ENCODE peak calls at places on chromosome 20, in six cellular contexts. V is heart right ventricle, U is psoas muscle, C is A549, J is mucosa of descending colon, E is OCI-LY7. L is an unnamed sample.
A peak's percentile ranks its signal among the peaks of the same experiment; 100 is the strongest.

GRCh38 chr20:51979226-51979625 is 176.9 kb upstream of the SALL4 start:
- DNase-seq in U (no peak), J (no peak), E (no peak), V (no peak), C (no peak), L (no peak)

GRCh38 chr20:46308258-46309157 is at the start of gene CDH22:
- DNase-seq in C (peak; percentile 49), J (no peak), V (peak; percentile 23), U (peak; percentile 81), E (peak; percentile 20), L (peak; percentile 52)

GRCh38 chr20:44776977-44777376 is 31.3 kb downstream of the KCNK15 start:
- DNase-seq in E (no peak), V (peak; percentile 25), U (no peak), C (peak; percentile 18), J (peak; percentile 42), L (no peak)

GRCh38 chr20:51584116-51584515 is 41.6 kb upstream of the NFATC2 start:
- DNase-seq in J (no peak), V (no peak), C (no peak), U (no peak), E (no peak), L (no peak)

GRCh38 chr20:43539975-43540672 is 18.7 kb upstream of the SGK2 start:
- DNase-seq in U (no peak), C (no peak), J (no peak), V (no peak), E (no peak), L (no peak)

GRCh38 chr20:46702447-46703203 is 6.8 kb upstream of the SLC2A10 start:
- DNase-seq in U (no peak), E (no peak), J (no peak), V (no peak), C (no peak), L (no peak)

GRCh38 chr20:48180039-48180438 is 394.8 kb upstream of the SULF2 start:
- DNase-seq in C (peak; percentile 64), J (no peak), E (no peak), U (no peak), V (no peak), L (no peak)

GRCh38 chr20:34171640-34172039 is 59.6 kb upstream of the EIF2S2 start:
- DNase-seq in C (no peak), U (no peak), E (no peak), J (no peak), V (no peak), L (no peak)

GRCh38 chr20:48198951-48199431 is 413.7 kb upstream of the SULF2 start:
- DNase-seq in C (no peak), U (peak; percentile 8), J (no peak), E (no peak), V (no peak), L (no peak)

GRCh38 chr20:45704969-45705637 is at the start of gene WFDC10B:
- DNase-seq in E (no peak), V (no peak), J (peak; percentile 54), C (no peak), U (no peak), L (no peak)

GRCh38 chr20:35345189-35345588 is 53.0 kb upstream of the FAM83C start:
- DNase-seq in V (no peak), U (no peak), E (no peak), C (no peak), J (no peak), L (no peak)

GRCh38 chr20:47392015-47392720 is 35.7 kb upstream of the ZMYND8 start:
- DNase-seq in E (peak; percentile 78), U (no peak), V (no peak), C (peak; percentile 99), J (no peak), L (no peak)

GRCh38 chr20:44495802-44496481 is 20.3 kb downstream of the TTPAL start:
- DNase-seq in C (peak; percentile 89), V (no peak), U (no peak), J (no peak), E (no peak), L (no peak)

GRCh38 chr20:51525241-51526104 is 17.0 kb downstream of the NFATC2 start:
- DNase-seq in J (peak; percentile 32), V (peak; percentile 40), C (no peak), U (no peak), E (peak; percentile 43), L (no peak)

GRCh38 chr20:62956387-62957135 is 4.1 kb downstream of the SLC17A9 start:
- DNase-seq in E (no peak), J (no peak), U (peak; percentile 51), C (no peak), V (no peak), L (no peak)

GRCh38 chr20:21289651-21290050 is 13.5 kb upstream of the XRN2 start:
- DNase-seq in J (no peak), V (no peak), U (no peak), C (no peak), E (no peak), L (no peak)

GRCh38 chr20:8654486-8654885 is 414.4 kb upstream of the PLCB4 start:
- DNase-seq in U (no peak), V (no peak), J (no peak), C (no peak), E (no peak), L (no peak)

GRCh38 chr20:54221383-54221782 is 13.5 kb downstream of the PFDN4 start:
- DNase-seq in C (no peak), J (no peak), V (no peak), U (no peak), E (peak; percentile 12), L (peak; percentile 46)

GRCh38 chr20:12166053-12166717 is 248.5 kb downstream of the BTBD3 start:
- DNase-seq in C (no peak), E (no peak), U (no peak), J (no peak), V (peak; percentile 70), L (no peak)

GRCh38 chr20:46171476-46171875 is 53.4 kb downstream of the CD40 start:
- DNase-seq in E (no peak), C (no peak), V (no peak), U (no peak), J (no peak), L (no peak)

GRCh38 chr20:46456255-46457028 is 50.0 kb upstream of the ELMO2 start:
- DNase-seq in U (no peak), C (no peak), V (no peak), E (no peak), J (no peak), L (no peak)

GRCh38 chr20:33814238-33814712 is 3.1 kb downstream of the CHMP4B start:
- DNase-seq in V (no peak), J (peak; percentile 64), C (no peak), U (no peak), E (no peak), L (no peak)

GRCh38 chr20:17534077-17534476 is 2.9 kb upstream of the BFSP1 start:
- DNase-seq in U (no peak), C (no peak), J (no peak), E (no peak), V (no peak), L (no peak)

GRCh38 chr20:11891081-11891826 is 26.4 kb upstream of the BTBD3 start:
- DNase-seq in J (peak; percentile 61), E (no peak), V (peak; percentile 64), U (peak; percentile 76), C (peak; percentile 43), L (peak; percentile 62)

GRCh38 chr20:31604567-31605030 is 490 bp upstream of the ID1 start:
- DNase-seq in J (peak; percentile 35), E (no peak), U (no peak), V (no peak), C (no peak), L (no peak)
- H3K4me1 ChIP-seq in J (peaks cover 33% of the 10 kb centered on the region), E (peaks cover 20% of the 10 kb centered on the region), U (peaks cover 26% of the 10 kb centered on the region), V (peaks cover 8% of the 10 kb centered on the region), C (peaks cover 44% of the 10 kb centered on the region), L (peaks cover 4% of the 10 kb centered on the region)

DNA sequence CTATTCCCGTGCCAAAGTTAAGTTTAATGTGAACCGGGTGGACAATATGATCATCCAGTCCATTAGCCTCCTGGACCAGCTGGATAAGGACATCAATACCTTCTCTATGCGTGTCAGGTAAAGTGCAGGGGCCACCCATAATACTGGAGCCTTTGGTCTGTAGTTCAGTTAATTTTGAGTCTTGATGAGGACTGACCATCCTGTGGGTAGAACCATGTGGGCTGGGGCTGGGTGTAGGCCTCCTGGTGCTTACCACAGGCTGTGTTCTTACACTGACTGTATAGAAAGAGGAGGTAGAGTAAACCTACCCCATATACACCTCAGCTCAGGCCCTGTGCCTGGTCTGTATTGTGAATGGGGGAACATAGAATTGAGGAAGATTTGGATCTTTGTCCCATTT is 2.4 kb downstream of the NOP56 start:
- DNase-seq in V (no peak), C (no peak), E (no peak), J (no peak), U (no peak), L (no peak)
- H3K4me3 ChIP-seq in V (no peak overlapping the region), C (peak overlapping the region; percentile 78), E (peak overlapping the region; percentile 93), J (no peak overlapping the region), U (no peak overlapping the region), L (no peak overlapping the region)

GRCh38 chr20:61565791-61566190 is 313.7 kb downstream of the CDH4 start:
- DNase-seq in J (no peak), C (no peak), V (no peak), E (no peak), U (no peak), L (no peak)
- TF ChIP-seq CTCF in J (no peak), C (no peak), V (no peak), E (no peak), U (no peak), L (no peak)

GRCh38 chr20:24977797-24978196 is 14.8 kb downstream of the APMAP start:
- DNase-seq in E (no peak), C (no peak), J (no peak), V (no peak), U (no peak), L (no peak)

GRCh38 chr20:24977336-24977735 is 15.2 kb downstream of the APMAP start:
- DNase-seq in U (no peak), C (no peak), J (no peak), V (no peak), E (no peak), L (no peak)

GRCh38 chr20:24978493-24978892 is 14.1 kb downstream of the APMAP start:
- DNase-seq in J (no peak), E (no peak), C (no peak), U (peak; percentile 79), V (no peak), L (no peak)

GRCh38 chr20:24980321-24981053 is 12.1 kb downstream of the APMAP start:
- DNase-seq in J (no peak), V (no peak), C (no peak), E (no peak), U (no peak), L (no peak)

DNA sequence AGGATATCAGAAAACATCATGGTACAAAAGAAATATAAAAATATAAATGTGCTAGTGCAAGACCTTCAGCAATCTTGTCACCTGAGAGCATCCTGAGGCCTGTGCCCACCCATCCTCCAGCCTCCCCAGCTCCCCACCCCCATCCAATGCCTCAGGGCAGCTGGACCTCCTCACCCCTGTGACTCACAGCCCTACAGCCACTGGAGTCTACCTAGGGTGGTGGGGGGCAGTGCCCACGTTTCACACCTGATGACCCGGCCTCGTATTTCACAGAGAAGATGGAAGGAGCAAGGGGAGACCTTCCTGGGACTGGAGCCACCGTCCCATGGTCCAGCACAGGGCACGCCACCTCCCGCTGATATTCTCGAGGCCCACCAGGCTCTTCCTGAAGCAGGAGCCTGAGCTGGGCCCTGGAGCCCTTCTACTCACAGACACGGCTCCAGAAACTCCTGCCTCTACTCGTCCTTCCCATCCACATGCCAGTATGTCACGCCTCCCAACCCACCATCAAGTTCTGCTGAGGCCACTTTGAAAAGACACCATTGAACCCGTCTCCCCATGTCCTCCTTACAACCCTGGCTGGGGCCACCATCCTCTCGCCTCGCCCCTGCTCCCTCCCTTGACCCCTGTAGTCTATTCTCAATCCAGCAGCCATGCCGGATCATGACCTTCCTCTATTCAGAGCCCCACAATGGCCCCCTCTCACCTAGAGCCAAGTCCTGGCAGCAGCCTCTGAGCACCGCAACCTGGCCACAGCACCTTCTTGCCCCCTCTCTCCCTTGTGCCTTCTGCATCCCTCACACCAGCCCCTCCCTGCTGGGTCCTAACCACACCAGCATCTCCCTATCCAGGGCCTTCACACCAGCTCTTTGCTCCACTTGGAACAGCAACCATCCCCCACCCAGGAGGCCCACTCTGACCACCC is 13.3 kb downstream of the APMAP start:
- DNase-seq in C (no peak), V (no peak), J (no peak), E (no peak), U (no peak), L (no peak)
- H3K4me1 ChIP-seq in C (no peaks in the 10 kb centered on the region), V (no peaks in the 10 kb centered on the region), J (no peaks in the 10 kb centered on the region), E (no peaks in the 10 kb centered on the region), U (peaks cover 6% of the 10 kb centered on the region), L (no peaks in the 10 kb centered on the region)